ENCODE peak calls at places on chromosomes 7 and 10, in five cellular contexts. R is naive thymus-derived CD4-positive, alpha-beta T cell; W is WERI-Rb-1; T is tibial nerve; K is OCI-LY7. G is an unnamed sample.

GRCh38 chr7:10913457-10913856 is 60.2 kb upstream of the PHF14 start:
- DNase-seq in R (no peak), K (no peak), T (no peak), W (no peak), G (no peak)

GRCh38 chr7:17681965-17682364 is 258.3 kb downstream of the SNX13 start:
- DNase-seq in W (no peak), K (no peak), R (no peak), T (no peak), G (peak; percentile 66)

GRCh38 chr7:91949221-91950009 is 8.8 kb downstream of the AKAP9 start:
- DNase-seq in T (no peak), K (no peak), W (no peak), R (no peak), G (no peak)

GRCh38 chr10:8182841-8183240 is 128.4 kb downstream of the GATA3 start:
- DNase-seq in R (no peak), T (no peak), W (no peak), K (no peak), G (no peak)

GRCh38 chr10:49140306-49141175 is 6.7 kb upstream of the FAM170B start:
- DNase-seq in T (no peak), R (no peak), W (no peak), K (no peak), G (no peak)

GRCh38 chr10:12875100-12875499 is 126.4 kb downstream of the CCDC3 start:
- DNase-seq in R (no peak), W (no peak), K (no peak), T (no peak), G (peak; percentile 79)

GRCh38 chr10:84177541-84178386 is 4.2 kb downstream of the GPR15LG start:
- DNase-seq in W (no peak), T (no peak), R (peak; percentile 67), K (peak; percentile 70), G (no peak)

GRCh38 chr7:519974-520458 is 370 bp upstream of the PDGFA start:
- DNase-seq in W (no peak), K (no peak), T (no peak), R (no peak), G (peak; percentile 85)

GRCh38 chr7:41205600-41205999 is 497.3 kb downstream of the INHBA start:
- DNase-seq in T (no peak), K (no peak), R (no peak), W (no peak), G (no peak)

GRCh38 chr10:49071221-49071761 is 44.0 kb downstream of the VSTM4 start:
- DNase-seq in T (no peak), R (no peak), W (no peak), K (no peak), G (peak; percentile 29)

GRCh38 chr10:114718386-114718785 is 60.3 kb upstream of the ABLIM1 start:
- DNase-seq in R (no peak), T (no peak), K (no peak), W (no peak), G (no peak)

GRCh38 chr7:150778738-150779301 is 21.3 kb downstream of the TMEM176B start:
- DNase-seq in R (peak; percentile 56), K (peak; percentile 69), W (peak; percentile 87), T (peak; percentile 74), G (peak; percentile 83)

GRCh38 chr10:28897617-28898464 is 220.5 kb downstream of the BAMBI start:
- DNase-seq in K (no peak), R (no peak), W (no peak), T (no peak), G (no peak)

GRCh38 chr7:124799448-124799847 is 33.9 kb upstream of the GPR37 start:
- DNase-seq in T (no peak), W (no peak), K (no peak), R (no peak), G (no peak)

GRCh38 chr10:96588601-96589419 is 2.0 kb upstream of the TM9SF3 start:
- DNase-seq in W (no peak), R (no peak), T (no peak), K (no peak), G (no peak)

GRCh38 chr10:24207781-24208611 is 942 bp upstream of the KIAA1217 start:
- DNase-seq in R (no peak), W (no peak), T (no peak), K (no peak), G (peak; percentile 11)
- H3K4me3 ChIP-seq in R (no peak overlapping the region), W (no peak overlapping the region), T (no peak overlapping the region), K (no peak overlapping the region), G (peak overlapping the region; percentile 85)

DNA sequence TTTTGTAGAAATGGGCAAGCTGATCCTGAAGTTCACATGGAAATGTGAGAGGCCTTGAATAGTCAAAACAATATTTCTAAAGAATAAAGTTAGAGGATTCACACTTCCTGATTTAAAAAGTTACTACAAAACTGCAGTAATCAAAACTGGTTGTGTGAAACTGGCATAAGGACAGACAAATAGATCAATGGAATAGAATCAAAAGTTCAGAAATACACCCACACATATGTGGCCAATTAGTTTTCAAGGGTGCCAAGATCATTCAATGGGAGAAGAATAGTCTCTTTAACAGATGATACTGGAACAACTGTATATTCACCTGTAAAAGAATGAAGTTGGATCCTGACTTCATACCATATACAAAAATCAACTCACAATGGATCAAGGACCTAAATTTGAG is 27.7 kb downstream of the DNAJC9 start:
- DNase-seq in R (no peak), K (no peak), T (no peak), W (no peak), G (no peak)
- H3K4me3 ChIP-seq in R (no peak overlapping the region), K (no peak overlapping the region), T (no peak overlapping the region), W (no peak overlapping the region), G (no peak overlapping the region)

DNA sequence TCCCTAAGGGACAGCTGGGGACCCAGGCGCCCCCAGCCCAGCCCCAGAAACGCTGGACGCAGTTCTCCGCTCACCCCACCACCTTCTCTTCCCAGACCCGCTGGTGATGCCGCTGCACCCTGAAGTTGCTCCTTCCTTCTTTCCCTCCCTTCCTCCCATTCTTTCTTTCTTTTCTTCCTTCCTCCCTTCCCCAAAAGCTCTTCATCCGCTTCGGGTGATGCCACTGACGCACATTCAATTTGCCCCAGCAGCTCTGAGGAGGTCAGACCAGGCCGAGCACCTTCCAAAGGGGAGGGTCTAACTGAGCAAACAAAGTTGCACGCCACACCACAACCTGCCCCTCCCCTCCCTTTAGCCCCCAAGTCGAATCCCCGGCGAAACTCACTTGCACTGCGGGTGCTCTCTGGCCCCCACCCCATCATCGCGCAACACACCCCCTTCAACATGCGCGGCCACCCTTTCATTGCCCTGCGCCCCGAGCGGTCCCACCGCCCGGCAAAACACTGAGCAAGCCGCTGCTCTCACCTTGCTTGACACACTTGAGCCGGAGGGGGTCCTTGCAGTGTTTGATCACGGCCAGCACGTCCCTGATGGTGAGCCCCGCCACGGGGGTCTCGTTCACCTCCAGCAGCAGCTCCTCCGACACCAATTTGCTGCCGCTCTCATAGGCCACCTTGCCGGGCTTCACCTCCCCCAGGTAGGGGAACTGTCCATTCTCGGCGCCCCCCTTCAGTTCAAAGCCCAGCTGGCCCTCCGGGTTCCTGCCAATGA is 787 bp downstream of the MAGI2 start:
- DNase-seq in W (peak; percentile 35), R (no peak), K (no peak), T (no peak), G (peak; percentile 53)
- H3K4me3 ChIP-seq in W (peak overlapping the region; percentile 96), R (no peak overlapping the region), K (no peak overlapping the region), T (peak overlapping the region; percentile 64), G (peak overlapping the region; percentile 95)

GRCh38 chr7:131945948-131946525 is 389.6 kb upstream of the PODXL start:
- DNase-seq in W (no peak), K (no peak), T (no peak), R (no peak), G (no peak)
- H3K4me3 ChIP-seq in W (no peak overlapping the region), K (no peak overlapping the region), T (no peak overlapping the region), R (no peak overlapping the region), G (no peak overlapping the region)

DNA sequence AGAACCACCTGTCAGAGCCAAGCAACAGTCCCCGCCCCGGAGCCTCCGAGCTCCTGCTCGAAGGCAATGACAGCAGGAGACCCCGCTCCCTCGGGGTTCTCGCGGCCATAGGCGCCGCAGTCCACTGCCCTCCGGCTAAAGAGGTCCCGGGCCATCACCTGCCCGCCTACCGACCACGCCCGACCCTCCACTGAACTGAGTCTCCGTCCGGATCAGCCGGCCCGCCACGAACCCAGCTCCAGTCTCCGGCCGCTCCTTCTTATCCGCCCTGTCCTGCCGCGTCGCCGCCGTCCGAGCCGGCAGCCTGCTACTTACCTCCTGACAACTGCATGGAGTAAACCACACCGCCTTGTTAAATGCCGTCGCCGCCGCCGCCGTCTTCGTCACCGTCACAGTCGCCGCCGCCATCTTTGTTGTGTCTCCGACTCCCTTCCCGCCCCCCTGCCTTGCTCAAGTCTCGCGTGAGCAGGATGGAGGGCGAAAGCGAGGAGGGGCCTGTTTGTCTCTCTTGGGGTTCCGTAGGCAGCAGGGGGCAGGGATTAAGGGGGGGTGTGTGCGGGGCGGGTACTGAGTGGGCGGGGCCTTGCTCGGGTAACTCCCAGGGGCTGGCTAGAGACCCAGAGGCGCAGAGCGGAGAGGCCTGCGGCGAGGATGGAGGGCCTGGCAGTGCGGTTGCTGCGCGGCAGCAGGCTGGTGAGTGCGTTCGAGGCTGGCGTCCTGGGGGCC is at the start of the genes ACADSB and IKZF5:
- DNase-seq in T (peak; percentile 94), K (peak; percentile 97), R (peak; percentile 96), W (peak; percentile 97), G (peak; percentile 99)
- H3K4me3 ChIP-seq in T (peak within 1 kb of the TSS; percentile 79), K (peak within 1 kb of the TSS; percentile 92), R (peak within 1 kb of the TSS; percentile 93), W (peak within 1 kb of the TSS; percentile 84), G (peak within 1 kb of the TSS; percentile 86)

DNA sequence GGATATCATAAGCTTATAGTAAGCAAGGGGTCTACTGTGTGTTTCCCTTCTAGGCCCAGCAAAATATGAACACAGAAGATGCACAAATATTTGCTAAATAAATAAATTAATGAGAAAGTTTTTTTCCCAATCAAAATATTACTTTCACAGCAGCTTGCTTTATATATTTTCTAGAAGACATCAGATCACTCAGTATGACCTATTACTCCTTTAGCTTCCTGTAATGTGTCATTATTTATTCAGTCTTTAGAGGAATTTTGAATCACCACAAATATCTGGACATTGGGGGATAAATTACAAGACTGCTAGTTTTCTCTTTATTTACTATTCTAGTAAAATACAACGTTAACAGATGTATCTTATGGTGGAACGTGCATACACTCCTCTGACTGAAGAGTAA is 765.8 kb upstream of the POM121L12 start:
- DNase-seq in K (no peak), T (no peak), R (no peak), W (no peak), G (no peak)
- H3K4me3 ChIP-seq in K (no peak overlapping the region), T (no peak overlapping the region), R (no peak overlapping the region), W (no peak overlapping the region), G (no peak overlapping the region)

GRCh38 chr7:69062020-69062760 is 536.1 kb upstream of the AUTS2 start:
- DNase-seq in R (no peak), W (no peak), K (no peak), T (no peak), G (peak; percentile 9)

GRCh38 chr7:69070476-69070875 is 527.8 kb upstream of the AUTS2 start:
- DNase-seq in W (no peak), T (no peak), K (no peak), R (no peak), G (no peak)

GRCh38 chr7:69067397-69067796 is 530.9 kb upstream of the AUTS2 start:
- DNase-seq in R (no peak), K (peak; percentile 51), T (no peak), W (peak; percentile 74), G (no peak)
- H3K4me3 ChIP-seq in R (no peak overlapping the region), K (no peak overlapping the region), T (no peak overlapping the region), W (no peak overlapping the region), G (no peak overlapping the region)

DNA sequence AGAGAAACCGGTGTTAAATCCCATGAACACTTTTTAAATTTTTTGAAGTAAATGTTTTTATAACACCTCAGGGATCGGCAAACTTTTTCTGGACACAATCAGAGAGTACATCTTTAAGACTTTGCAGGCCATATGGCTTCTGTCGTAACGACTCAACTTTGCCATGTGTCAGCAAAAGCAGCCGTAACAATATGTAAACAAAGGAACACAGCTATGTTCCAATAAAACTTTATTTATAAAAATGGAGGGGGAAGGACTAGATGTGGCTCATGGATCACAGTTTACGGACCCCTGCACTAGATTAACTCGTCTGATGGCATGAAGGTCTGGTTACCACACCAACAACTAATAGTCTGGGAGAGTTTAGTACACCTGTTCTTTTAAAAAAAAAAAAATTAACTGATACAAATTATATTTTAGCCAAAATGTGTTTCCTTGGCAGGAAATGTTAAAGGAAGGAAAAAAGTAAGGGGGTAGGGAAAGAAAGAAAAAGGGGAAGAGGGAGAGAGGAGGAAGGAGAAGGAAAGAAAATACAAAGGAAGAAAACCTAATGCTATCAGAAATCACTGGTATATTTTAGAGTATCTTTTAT is 50.2 kb downstream of the ABI1 start:
- DNase-seq in R (no peak), K (no peak), W (no peak), T (no peak), G (no peak)
- H3K4me3 ChIP-seq in R (no peak overlapping the region), K (no peak overlapping the region), W (no peak overlapping the region), T (no peak overlapping the region), G (no peak overlapping the region)

G was measured in adipocyte.